ENCODE peak calls at places on chromosomes 13 and 19, in seven cellular contexts. R is CD8-positive, alpha-beta T cell; E is A673; D is tibial artery; O is foreskin keratinocyte; L is heart left ventricle; C is GM23338. X is an unnamed sample. For H3K4me1, the result is how much of the 10 kb centered on the place peaks cover.

GRCh38 chr13:92745233-92745632 is 481.4 kb upstream of the GPC6 start:
- DNase-seq in C (no peak), E (no peak), R (no peak), O (peak), D (no peak), L (no peak), X (no peak)

GRCh38 chr13:104008571-104009435 is 942.6 kb upstream of the SLC10A2 start:
- DNase-seq in E (no peak), D (no peak), O (no peak), L (no peak), C (no peak), R (no peak), X (no peak)

GRCh38 chr19:1063030-1063908 is 3.7 kb upstream of the ARHGAP45 start:
- DNase-seq in L (no peak), O (no peak), C (peak), D (no peak), E (no peak), R (no peak), X (peak)

GRCh38 chr19:650121-650520 is 10.4 kb downstream of the FGF22 start:
- DNase-seq in D (no peak), L (no peak), C (no peak), E (no peak), O (no peak), R (no peak), X (no peak)

GRCh38 chr13:25268561-25268960 is 18.7 kb downstream of the MTMR6 start:
- DNase-seq in O (no peak), C (no peak), E (no peak), L (no peak), R (no peak), D (no peak), X (no peak)

GRCh38 chr13:75327132-75327505 is 154.8 kb downstream of the TBC1D4 start:
- DNase-seq in E (no peak), R (no peak), C (no peak), D (no peak), O (no peak), L (no peak), X (no peak)

GRCh38 chr19:6458695-6459355 is 767 bp downstream of the SLC25A23 start:
- DNase-seq in E (no peak), R (no peak), O (no peak), C (no peak), L (no peak), D (no peak), X (no peak)

GRCh38 chr13:75864718-75865117 is 228.6 kb downstream of the LMO7 start:
- DNase-seq in O (no peak), C (no peak), E (no peak), L (no peak), D (no peak), R (no peak), X (no peak)

GRCh38 chr13:20945952-20946383 is 43.4 kb upstream of the XPO4 start:
- DNase-seq in D (peak), R (no peak), L (peak), C (peak), O (no peak), E (no peak), X (no peak)

GRCh38 chr19:37654525-37654832 is 786 bp downstream of the ZFP30 start:
- DNase-seq in D (no peak), C (peak), R (no peak), L (no peak), E (peak), O (peak), X (no peak)

GRCh38 chr13:78241278-78241919 is 322.8 kb upstream of the EDNRB start:
- DNase-seq in L (peak), C (peak), R (no peak), D (no peak), O (no peak), E (peak), X (no peak)

GRCh38 chr13:94195715-94196114 is 283.8 kb downstream of the DCT start:
- DNase-seq in O (peak), C (no peak), E (no peak), D (no peak), R (no peak), L (no peak), X (no peak)

GRCh38 chr19:18939922-18940775 is 868 bp downstream of the HOMER3 start:
- DNase-seq in L (peak), E (peak), R (no peak), C (peak), D (peak), O (peak), X (peak)

GRCh38 chr13:66312312-66313087 is 917.6 kb downstream of the PCDH9 start:
- DNase-seq in C (no peak), O (no peak), E (no peak), R (no peak), L (no peak), D (no peak), X (no peak)

GRCh38 chr19:7109678-7110289 is 40.3 kb downstream of the ZNF557 start:
- DNase-seq in C (peak), L (no peak), D (no peak), O (no peak), E (no peak), R (no peak), X (no peak)

GRCh38 chr13:106373304-106373988 is 162.0 kb downstream of the EFNB2 start:
- DNase-seq in O (no peak), R (no peak), E (peak), C (no peak), D (no peak), L (no peak), X (no peak)

GRCh38 chr13:27401210-27401609 is 23.2 kb upstream of the GTF3A start:
- DNase-seq in L (peak), O (no peak), D (peak), E (no peak), R (no peak), C (no peak), X (peak)

GRCh38 chr19:44476559-44477408 is 23.5 kb downstream of the ZNF180 start:
- DNase-seq in O (peak), C (peak), D (no peak), L (no peak), E (peak), R (no peak), X (no peak)

GRCh38 chr19:42198676-42199439 is 18.6 kb downstream of the DEDD2 start:
- DNase-seq in R (peak), E (no peak), L (no peak), D (no peak), C (peak), O (no peak), X (no peak)

GRCh38 chr13:23696610-23697009 is 126.4 kb downstream of the TNFRSF19 start:
- DNase-seq in C (peak), R (no peak), E (no peak), L (no peak), O (no peak), D (no peak), X (no peak)

GRCh38 chr19:50162988-50163387 is at the start of gene IZUMO2:
- DNase-seq in D (no peak), C (peak), L (no peak), R (no peak), E (no peak), O (no peak), X (no peak)

GRCh38 chr13:75704942-75705320 is 68.8 kb downstream of the LMO7 start:
- DNase-seq in C (peak), L (no peak), O (peak), R (no peak), E (no peak), D (no peak), X (no peak)

GRCh38 chr13:75675421-75675820 is 39.3 kb downstream of the LMO7 start:
- DNase-seq in L (no peak), D (no peak), E (no peak), R (no peak), C (no peak), O (no peak), X (no peak)

GRCh38 chr13:21800847-21801616 is 130.2 kb downstream of the FGF9 start:
- DNase-seq in R (no peak), E (no peak), D (no peak), C (peak), L (no peak), O (peak), X (no peak)

GRCh38 chr19:32691952-32692726 is 518 bp downstream of the NUDT19 start:
- DNase-seq in L (peak), R (peak), D (peak), C (peak), E (peak), O (peak), X (peak)

GRCh38 chr19:10404888-10405808 is 1.8 kb upstream of the CDC37 start:
- DNase-seq in L (no peak), E (no peak), O (no peak), R (no peak), C (peak), D (no peak), X (no peak)

GRCh38 chr13:50189450-50189849 is 174.2 kb downstream of the KCNRG start:
- DNase-seq in D (no peak), O (no peak), E (no peak), R (no peak), L (no peak), C (peak), X (no peak)
- TF ChIP-seq CTCF in D (no peak), O (no peak), E (peak), R (no peak), L (no peak), C (peak), X (no peak)

GRCh38 chr13:40230833-40231266 is 435.6 kb downstream of the FOXO1 start:
- DNase-seq in R (no peak), C (no peak), D (no peak), L (no peak), O (no peak), E (no peak), X (no peak)
- H3K4me1 ChIP-seq in R (under half), C (under half), D (under half), L (under half), O (under half), E (under half), X (under half)

DNA sequence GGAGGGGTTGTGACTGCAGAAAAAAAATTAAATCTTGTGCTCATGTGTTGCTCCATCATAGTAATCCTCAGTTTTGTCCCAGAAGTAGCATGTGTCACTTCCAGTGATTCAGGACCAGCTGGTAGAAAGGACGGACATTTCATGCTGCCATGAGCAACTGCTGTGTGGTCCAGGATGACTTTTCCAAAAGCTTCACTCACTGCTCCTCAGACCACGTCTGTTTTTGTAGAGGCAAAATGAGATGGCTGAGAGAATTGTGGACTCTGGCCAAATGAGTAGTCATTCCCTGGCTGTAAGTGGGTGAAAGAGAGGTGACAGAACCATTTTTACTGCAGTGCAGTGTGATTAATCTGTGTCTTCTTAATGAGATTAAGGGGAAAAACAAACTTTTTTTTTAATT is 71.3 kb downstream of the ITGBL1 start:
- DNase-seq in D (peak), R (no peak), O (no peak), C (no peak), E (peak), L (no peak), X (no peak)
- H3K27ac ChIP-seq in D (peak), R (no peak), O (no peak), C (no peak), E (no peak), L (no peak), X (no peak)

DNA sequence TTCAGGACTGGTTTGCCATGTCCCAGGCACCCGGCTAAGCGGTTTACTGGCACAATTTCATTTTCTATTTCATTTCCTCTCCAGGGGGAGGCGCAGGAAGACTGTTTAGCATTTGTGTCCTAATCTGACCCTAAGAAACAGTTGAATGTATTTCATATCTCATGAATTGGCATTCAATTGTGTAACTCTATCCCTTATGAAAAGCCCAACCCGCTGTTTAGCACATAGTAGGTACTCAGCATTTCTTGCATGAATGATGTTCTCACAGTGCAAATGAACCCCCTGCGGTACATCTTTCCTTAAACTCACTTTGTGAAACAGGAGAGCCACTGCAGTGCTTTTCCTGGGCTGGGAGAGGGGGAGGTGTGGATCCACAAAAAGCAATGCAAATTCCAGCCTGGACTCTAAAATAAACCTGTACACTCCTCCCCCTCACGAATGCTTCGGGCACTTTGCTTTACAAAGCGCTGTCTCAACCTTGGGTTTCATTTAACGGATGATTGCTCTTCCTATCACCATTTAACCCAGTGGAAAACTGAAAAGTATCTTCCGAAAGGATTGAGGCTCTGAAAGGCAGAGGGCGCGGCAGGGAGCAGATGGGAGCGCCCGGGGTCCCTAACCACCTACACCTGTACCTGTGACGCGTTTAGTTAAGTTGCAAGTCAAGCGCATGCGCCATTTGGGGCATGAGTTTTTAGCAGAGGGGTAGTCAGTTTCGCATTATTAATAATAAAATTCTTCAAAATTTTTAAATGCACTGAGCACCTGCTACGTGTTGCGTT is 1.2 kb upstream of the EEF2 start:
- DNase-seq in L (peak), O (no peak), C (peak), R (peak), D (peak), E (peak), X (no peak)
- TF ChIP-seq CTCF in L (peak), O (peak), C (peak), R (peak), D (peak), E (peak), X (peak)

GRCh38 chr13:113854238-113855011 is 9.5 kb downstream of the GAS6 start:
- DNase-seq in L (peak), O (no peak), D (peak), C (no peak), E (no peak), R (no peak), X (no peak)

GRCh38 chr13:113856716-113857065 is 7.2 kb downstream of the GAS6 start:
- DNase-seq in L (peak), O (no peak), E (no peak), R (no peak), D (no peak), C (no peak), X (peak)

GRCh38 chr13:113857531-113858195 is 6.2 kb downstream of the GAS6 start:
- DNase-seq in L (no peak), E (no peak), C (no peak), O (no peak), D (no peak), R (no peak), X (no peak)

GRCh38 chr13:113855012-113855921 is 8.6 kb downstream of the GAS6 start:
- DNase-seq in D (peak), C (no peak), O (no peak), L (peak), E (no peak), R (no peak), X (peak)

DNA sequence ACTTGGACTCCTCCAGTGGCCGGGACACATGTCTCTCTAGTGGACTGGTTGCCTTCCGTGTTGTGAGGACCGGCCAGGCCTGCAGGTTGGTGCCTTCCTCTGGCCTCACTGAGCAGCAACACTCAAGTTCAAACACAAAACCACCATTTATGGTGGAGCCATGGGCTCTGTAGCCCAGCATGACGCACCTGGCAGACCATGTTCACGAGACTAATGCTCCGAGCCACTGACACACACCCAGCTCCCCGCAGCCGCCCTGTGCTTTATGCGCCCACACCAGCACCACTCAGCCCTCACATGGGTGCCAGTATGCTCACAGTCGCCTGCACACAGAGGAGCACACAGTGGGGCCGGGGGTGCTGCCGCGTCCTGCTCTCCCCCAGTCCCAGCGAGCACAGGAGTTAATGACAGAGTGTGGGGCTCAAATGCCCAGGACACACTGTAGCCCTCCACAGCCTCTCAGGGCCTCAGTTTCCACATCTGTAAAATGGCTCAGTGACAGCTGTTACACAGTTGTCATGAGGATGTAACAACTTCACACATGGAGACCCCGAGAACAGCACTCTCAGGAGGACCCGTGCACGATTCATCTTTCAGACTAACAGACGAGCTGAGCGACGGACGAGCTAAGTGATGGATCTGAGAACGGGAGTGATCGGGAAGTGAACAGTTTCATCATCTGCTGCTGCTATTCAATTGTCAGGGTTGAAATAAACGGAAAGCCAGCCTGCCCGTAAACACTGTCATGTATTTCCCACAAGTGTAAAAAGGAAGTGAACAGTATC is 7.8 kb downstream of the GAS6 start:
- DNase-seq in C (no peak), R (no peak), E (no peak), O (no peak), D (no peak), L (no peak), X (no peak)
- H3K4me1 ChIP-seq in C (under half), R (under half), E (under half), O (under half), D (half or more), L (half or more), X (half or more)

GRCh38 chr19:15194938-15195337 is 5.9 kb downstream of the NOTCH3 start:
- DNase-seq in R (no peak), O (no peak), L (peak), D (peak), C (no peak), E (no peak), X (no peak)
- H3K27ac ChIP-seq in R (no peak), O (no peak), L (peak), D (peak), C (no peak), E (no peak), X (peak)

GRCh38 chr13:91238036-91238435 is 109.5 kb upstream of the MIR17HG start:
- DNase-seq in C (no peak), L (no peak), E (no peak), O (no peak), R (no peak), D (no peak), X (no peak)

GRCh38 chr13:91236942-91237341 is 110.5 kb upstream of the MIR17HG start:
- DNase-seq in L (no peak), C (no peak), E (no peak), R (no peak), D (no peak), O (no peak), X (no peak)

GRCh38 chr13:91240341-91240740 is 107.1 kb upstream of the MIR17HG start:
- DNase-seq in O (no peak), L (no peak), C (no peak), D (no peak), E (no peak), R (no peak), X (no peak)

GRCh38 chr13:91232716-91233115 is 114.8 kb upstream of the MIR17HG start:
- DNase-seq in C (no peak), E (no peak), R (no peak), D (no peak), L (no peak), O (no peak), X (no peak)

DNA sequence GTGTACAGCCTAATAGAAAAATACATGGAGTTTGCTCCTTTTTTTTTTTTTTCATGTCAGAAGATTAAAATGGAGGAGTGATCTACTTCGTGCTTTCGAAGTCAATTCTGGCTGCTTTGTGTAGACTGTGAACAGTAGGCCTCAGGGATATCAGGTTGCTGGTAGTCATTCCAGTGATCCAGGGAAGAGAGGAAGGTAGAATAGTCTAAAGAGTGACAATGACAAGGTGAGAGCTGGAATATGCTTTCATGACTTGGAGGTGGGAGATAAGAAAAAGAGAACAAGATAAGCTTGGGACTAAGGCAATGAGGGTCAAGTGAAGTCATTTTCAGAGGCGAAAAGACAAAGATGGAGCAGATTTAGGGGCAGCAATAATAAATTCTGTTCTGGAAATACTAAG is 111.3 kb upstream of the MIR17HG start:
- DNase-seq in L (no peak), C (no peak), D (no peak), R (no peak), O (no peak), E (no peak), X (no peak)
- TF ChIP-seq CTCF in L (no peak), C (no peak), D (no peak), R (no peak), O (no peak), E (no peak), X (no peak)

GRCh38 chr13:50131998-50132936 is 117.0 kb downstream of the KCNRG start:
- DNase-seq in E (no peak), O (no peak), D (no peak), R (no peak), L (no peak), C (peak), X (no peak)
- H3K4me1 ChIP-seq in E (under half), O (under half), D (under half), R (under half), L (under half), C (half or more), X (under half)

GRCh38 chr13:46551410-46552301 is 1.3 kb upstream of the LRCH1 start:
- DNase-seq in L (peak), O (no peak), D (peak), C (peak), R (peak), E (peak), X (peak)
- H3K27ac ChIP-seq in L (no peak), O (no peak), D (peak), C (no peak), R (no peak), E (peak), X (no peak)

GRCh38 chr19:30144794-30145193 is 202.8 kb downstream of the URI1 start:
- DNase-seq in L (no peak), R (no peak), D (no peak), E (no peak), O (no peak), C (no peak), X (no peak)
- TF ChIP-seq CTCF in L (no peak), R (no peak), D (no peak), E (no peak), O (no peak), C (no peak), X (no peak)